ENCODE peak calls at places on chromosomes 7 and 10, in six cellular contexts. One of them, this sample, is unnamed.

GRCh38 chr10:127906548-127907377 is at the start of gene PTPRE:
- DNase-seq in A549: peak; percentile 44
- DNase-seq in HepG2: no peak
- DNase-seq in endothelial cell of umbilical vein: peak; percentile 69
- DNase-seq in GM12878: no peak
- DNase-seq in K562: peak; percentile 51
- DNase-seq in this sample: peak; percentile 89

GRCh38 chr7:106369349-106369748 is 84.6 kb upstream of the NAMPT start:
- DNase-seq in A549: no peak
- DNase-seq in HepG2: no peak
- DNase-seq in endothelial cell of umbilical vein: peak; percentile 9
- DNase-seq in GM12878: no peak
- DNase-seq in K562: no peak
- DNase-seq in this sample: no peak

GRCh38 chr10:94005050-94005449 is 11.3 kb downstream of the PLCE1 start:
- DNase-seq in A549: no peak
- DNase-seq in HepG2: no peak
- DNase-seq in endothelial cell of umbilical vein: no peak
- DNase-seq in GM12878: no peak
- DNase-seq in K562: no peak
- DNase-seq in this sample: no peak

GRCh38 chr10:10930979-10931743 is 86.5 kb upstream of the CELF2 start:
- DNase-seq in A549: no peak
- DNase-seq in HepG2: no peak
- DNase-seq in endothelial cell of umbilical vein: no peak
- DNase-seq in GM12878: no peak
- DNase-seq in K562: no peak
- DNase-seq in this sample: no peak

GRCh38 chr7:140726304-140726703 is 29.8 kb downstream of the NDUFB2 start:
- DNase-seq in A549: peak; percentile 38
- DNase-seq in HepG2: peak; percentile 10
- DNase-seq in endothelial cell of umbilical vein: peak; percentile 7
- DNase-seq in GM12878: no peak
- DNase-seq in K562: no peak
- DNase-seq in this sample: peak; percentile 43

GRCh38 chr10:70476249-70477035 is 2.1 kb upstream of the PALD1 start:
- DNase-seq in A549: no peak
- DNase-seq in HepG2: no peak
- DNase-seq in endothelial cell of umbilical vein: no peak
- DNase-seq in GM12878: no peak
- DNase-seq in K562: no peak
- DNase-seq in this sample: peak; percentile 43

GRCh38 chr10:91907914-91908357 is 1.4 kb downstream of the FGFBP3 start:
- DNase-seq in A549: peak; percentile 29
- DNase-seq in HepG2: no peak
- DNase-seq in endothelial cell of umbilical vein: no peak
- DNase-seq in GM12878: no peak
- DNase-seq in K562: no peak
- DNase-seq in this sample: no peak

GRCh38 chr7:155208681-155209477 is 88.8 kb upstream of the INSIG1 start:
- DNase-seq in A549: peak; percentile 37
- DNase-seq in HepG2: no peak
- DNase-seq in endothelial cell of umbilical vein: peak; percentile 81
- DNase-seq in GM12878: no peak
- DNase-seq in K562: no peak
- DNase-seq in this sample: no peak

GRCh38 chr7:107201795-107202450 is 33.1 kb downstream of the HBP1 start:
- DNase-seq in A549: peak; percentile 51
- DNase-seq in HepG2: peak; percentile 27
- DNase-seq in endothelial cell of umbilical vein: peak; percentile 42
- DNase-seq in GM12878: no peak
- DNase-seq in K562: peak; percentile 66
- DNase-seq in this sample: peak; percentile 49

GRCh38 chr7:84337386-84337785 is 142.8 kb upstream of the SEMA3A start:
- DNase-seq in A549: no peak
- DNase-seq in HepG2: no peak
- DNase-seq in endothelial cell of umbilical vein: no peak
- DNase-seq in GM12878: no peak
- DNase-seq in K562: no peak
- DNase-seq in this sample: no peak

GRCh38 chr7:130216750-130217149 is 9.1 kb downstream of the SSMEM1 start:
- DNase-seq in A549: no peak
- DNase-seq in HepG2: no peak
- DNase-seq in endothelial cell of umbilical vein: no peak
- DNase-seq in GM12878: no peak
- DNase-seq in K562: no peak
- DNase-seq in this sample: no peak

GRCh38 chr10:3195706-3196105 is 23.1 kb upstream of the PITRM1 start:
- DNase-seq in A549: no peak
- DNase-seq in HepG2: no peak
- DNase-seq in endothelial cell of umbilical vein: no peak
- DNase-seq in GM12878: no peak
- DNase-seq in K562: no peak
- DNase-seq in this sample: no peak

GRCh38 chr10:3196482-3196881 is 23.9 kb upstream of the PITRM1 start:
- DNase-seq in A549: no peak
- DNase-seq in HepG2: no peak
- DNase-seq in endothelial cell of umbilical vein: no peak
- DNase-seq in GM12878: no peak
- DNase-seq in K562: no peak
- DNase-seq in this sample: no peak

GRCh38 chr10:3198900-3199299 is 26.3 kb upstream of the PITRM1 start:
- DNase-seq in A549: no peak
- DNase-seq in HepG2: no peak
- DNase-seq in endothelial cell of umbilical vein: no peak
- DNase-seq in GM12878: no peak
- DNase-seq in K562: no peak
- DNase-seq in this sample: no peak

GRCh38 chr10:3196971-3197353 is 24.4 kb upstream of the PITRM1 start:
- DNase-seq in A549: no peak
- DNase-seq in HepG2: no peak
- DNase-seq in endothelial cell of umbilical vein: no peak
- DNase-seq in GM12878: no peak
- DNase-seq in K562: no peak
- DNase-seq in this sample: no peak

GRCh38 chr10:3197354-3198003 is 24.9 kb upstream of the PITRM1 start:
- DNase-seq in A549: peak; percentile 78
- DNase-seq in HepG2: peak; percentile 36
- DNase-seq in endothelial cell of umbilical vein: peak; percentile 86
- DNase-seq in GM12878: peak; percentile 24
- DNase-seq in K562: peak; percentile 78
- DNase-seq in this sample: peak; percentile 71
- TF ChIP-seq MYC in A549: no peak
- TF ChIP-seq MYC in HepG2: no peak
- TF ChIP-seq MYC in endothelial cell of umbilical vein: no peak
- TF ChIP-seq MYC in GM12878: no peak
- TF ChIP-seq MYC in K562: no peak
- TF ChIP-seq MYC in this sample: no peak

GRCh38 chr10:110016037-110016436 is 8.3 kb downstream of the ADD3 start:
- DNase-seq in A549: peak; percentile 52
- DNase-seq in HepG2: peak; percentile 44
- DNase-seq in endothelial cell of umbilical vein: peak; percentile 45
- DNase-seq in GM12878: no peak
- DNase-seq in K562: no peak
- DNase-seq in this sample: no peak

GRCh38 chr10:110010076-110011069 is 2.6 kb downstream of the ADD3 start:
- DNase-seq in A549: no peak
- DNase-seq in HepG2: peak; percentile 27
- DNase-seq in endothelial cell of umbilical vein: no peak
- DNase-seq in GM12878: peak; percentile 55
- DNase-seq in K562: no peak
- DNase-seq in this sample: peak; percentile 67

GRCh38 chr10:110011679-110012078 is 3.9 kb downstream of the ADD3 start:
- DNase-seq in A549: no peak
- DNase-seq in HepG2: no peak
- DNase-seq in endothelial cell of umbilical vein: no peak
- DNase-seq in GM12878: no peak
- DNase-seq in K562: no peak
- DNase-seq in this sample: no peak

GRCh38 chr10:110016957-110017514 is 9.3 kb downstream of the ADD3 start:
- DNase-seq in A549: no peak
- DNase-seq in HepG2: no peak
- DNase-seq in endothelial cell of umbilical vein: no peak
- DNase-seq in GM12878: no peak
- DNase-seq in K562: no peak
- DNase-seq in this sample: no peak

DNA sequence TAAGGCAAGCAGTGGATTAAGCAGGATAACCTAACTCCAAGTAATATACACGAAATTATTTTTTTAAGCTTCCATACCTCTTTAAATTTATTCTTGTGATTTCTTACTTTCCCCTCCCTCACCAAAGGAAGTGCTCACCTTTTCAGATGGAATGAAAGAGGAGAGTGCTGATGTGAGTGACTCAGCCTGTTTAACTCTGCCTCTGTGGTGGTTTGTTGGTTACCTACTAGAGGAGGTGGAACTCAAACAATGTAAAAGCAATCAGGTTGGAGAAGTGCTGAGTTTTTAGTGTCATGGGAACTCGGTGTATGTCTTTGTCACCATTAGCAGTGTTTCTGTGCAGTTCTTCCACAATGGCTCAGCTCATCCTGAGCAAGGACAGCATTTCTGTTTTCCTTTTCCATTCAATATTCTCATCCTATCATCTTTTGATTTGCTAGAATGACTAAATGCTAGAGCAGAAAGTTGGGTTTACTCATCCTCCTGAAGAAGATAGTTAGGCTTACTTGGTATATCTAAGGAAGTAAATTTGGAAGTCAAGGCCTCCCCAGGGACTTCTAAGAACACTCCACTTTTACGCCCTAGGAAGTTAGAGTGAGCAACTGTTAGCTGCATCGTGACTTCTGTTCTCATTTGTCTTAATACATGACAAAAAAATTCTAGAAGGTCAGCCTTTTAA is 6.0 kb downstream of the ADD3 start:
- DNase-seq in A549: no peak
- DNase-seq in HepG2: peak; percentile 35
- DNase-seq in endothelial cell of umbilical vein: no peak
- DNase-seq in GM12878: no peak
- DNase-seq in K562: no peak
- DNase-seq in this sample: peak; percentile 49
- TF ChIP-seq MYC in A549: no peak
- TF ChIP-seq MYC in HepG2: no peak
- TF ChIP-seq MYC in endothelial cell of umbilical vein: no peak
- TF ChIP-seq MYC in GM12878: no peak
- TF ChIP-seq MYC in K562: no peak
- TF ChIP-seq MYC in this sample: no peak

GRCh38 chr7:39847227-39847626 is 102.8 kb upstream of the CDK13 start:
- DNase-seq in A549: no peak
- DNase-seq in HepG2: no peak
- DNase-seq in endothelial cell of umbilical vein: no peak
- DNase-seq in GM12878: no peak
- DNase-seq in K562: no peak
- DNase-seq in this sample: no peak
- TF ChIP-seq MYC in A549: no peak
- TF ChIP-seq MYC in HepG2: no peak
- TF ChIP-seq MYC in endothelial cell of umbilical vein: no peak
- TF ChIP-seq MYC in GM12878: no peak
- TF ChIP-seq MYC in K562: no peak
- TF ChIP-seq MYC in this sample: no peak

DNA sequence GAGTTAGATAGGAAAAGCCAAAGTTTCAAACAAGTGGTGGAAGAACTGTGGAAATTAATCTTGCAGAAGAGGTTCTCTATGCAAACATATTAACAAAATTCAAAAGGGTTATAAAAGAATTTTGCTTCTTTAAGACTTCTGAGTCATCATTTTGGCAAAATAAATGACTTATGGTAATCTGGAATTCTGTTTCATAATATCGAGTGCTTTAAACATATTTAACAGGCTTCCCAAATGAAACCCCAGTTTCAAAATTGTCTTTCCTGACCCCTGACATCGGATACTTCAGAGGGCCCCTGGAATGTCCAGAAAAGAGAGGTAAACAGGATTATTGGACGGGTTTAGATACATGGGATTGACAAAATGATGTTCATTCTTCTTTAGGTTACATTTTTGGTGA is 444.6 kb downstream of the HTR7 start:
- DNase-seq in A549: no peak
- DNase-seq in HepG2: no peak
- DNase-seq in endothelial cell of umbilical vein: no peak
- DNase-seq in GM12878: no peak
- DNase-seq in K562: no peak
- DNase-seq in this sample: no peak
- TF ChIP-seq MYC in A549: no peak
- TF ChIP-seq MYC in HepG2: no peak
- TF ChIP-seq MYC in endothelial cell of umbilical vein: no peak
- TF ChIP-seq MYC in GM12878: no peak
- TF ChIP-seq MYC in K562: no peak
- TF ChIP-seq MYC in this sample: no peak

GRCh38 chr7:6228363-6228762 is 44.1 kb downstream of the CYTH3 start:
- DNase-seq in A549: no peak
- DNase-seq in HepG2: no peak
- DNase-seq in endothelial cell of umbilical vein: peak; percentile 37
- DNase-seq in GM12878: no peak
- DNase-seq in K562: peak; percentile 62
- DNase-seq in this sample: peak; percentile 40
- TF ChIP-seq MYC in A549: no peak
- TF ChIP-seq MYC in HepG2: no peak
- TF ChIP-seq MYC in endothelial cell of umbilical vein: no peak
- TF ChIP-seq MYC in GM12878: no peak
- TF ChIP-seq MYC in K562: no peak
- TF ChIP-seq MYC in this sample: no peak

GRCh38 chr10:43774234-43774769 is 125.6 kb upstream of the ZNF32 start:
- DNase-seq in A549: no peak
- DNase-seq in HepG2: no peak
- DNase-seq in endothelial cell of umbilical vein: peak; percentile 43
- DNase-seq in GM12878: no peak
- DNase-seq in K562: no peak
- DNase-seq in this sample: no peak

GRCh38 chr10:43775379-43775778 is 126.7 kb upstream of the ZNF32 start:
- DNase-seq in A549: no peak
- DNase-seq in HepG2: no peak
- DNase-seq in endothelial cell of umbilical vein: no peak
- DNase-seq in GM12878: no peak
- DNase-seq in K562: no peak
- DNase-seq in this sample: no peak

GRCh38 chr10:43771675-43772074 is 123.0 kb upstream of the ZNF32 start:
- DNase-seq in A549: no peak
- DNase-seq in HepG2: no peak
- DNase-seq in endothelial cell of umbilical vein: no peak
- DNase-seq in GM12878: no peak
- DNase-seq in K562: no peak
- DNase-seq in this sample: no peak

GRCh38 chr10:43772191-43772590 is 123.5 kb upstream of the ZNF32 start:
- DNase-seq in A549: no peak
- DNase-seq in HepG2: no peak
- DNase-seq in endothelial cell of umbilical vein: no peak
- DNase-seq in GM12878: no peak
- DNase-seq in K562: no peak
- DNase-seq in this sample: no peak

DNA sequence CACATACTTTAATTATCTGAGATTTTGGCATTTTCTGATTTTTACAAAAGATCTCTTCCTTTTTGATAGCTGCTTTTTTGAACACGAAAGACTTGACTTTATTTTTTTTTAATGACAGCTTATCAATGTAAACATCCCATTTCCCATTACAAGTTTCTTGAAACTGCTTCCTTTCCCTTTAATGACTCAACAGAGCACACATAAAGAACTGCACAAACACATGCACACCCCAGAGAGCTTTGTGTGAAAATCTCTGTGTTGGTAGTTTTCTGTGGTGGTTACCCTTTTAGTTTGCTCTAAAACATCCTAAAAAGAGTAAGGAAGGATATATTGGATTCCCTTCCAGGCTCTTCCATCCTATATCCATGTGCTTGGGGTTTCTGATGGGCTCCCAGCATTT is 125.1 kb upstream of the ZNF32 start:
- DNase-seq in A549: no peak
- DNase-seq in HepG2: no peak
- DNase-seq in endothelial cell of umbilical vein: peak; percentile 61
- DNase-seq in GM12878: no peak
- DNase-seq in K562: no peak
- DNase-seq in this sample: no peak
- TF ChIP-seq MYC in A549: no peak
- TF ChIP-seq MYC in HepG2: no peak
- TF ChIP-seq MYC in endothelial cell of umbilical vein: no peak
- TF ChIP-seq MYC in GM12878: no peak
- TF ChIP-seq MYC in K562: no peak
- TF ChIP-seq MYC in this sample: no peak